ENCODE peak calls at places on chromosome 2, in five cellular contexts. One of them, this sample, is unnamed.

GRCh38 chr2:43559391-43560230 is 36.2 kb downstream of the THADA start:
- DNase-seq in MM.1S: peak
- DNase-seq in mammary epithelial cell: no peak
- DNase-seq in fibroblast of pulmonary artery: no peak
- DNase-seq in IMR-90: no peak
- DNase-seq in this sample: no peak

GRCh38 chr2:216691210-216691741 is 4.1 kb downstream of the IGFBP5 start:
- DNase-seq in MM.1S: peak
- DNase-seq in mammary epithelial cell: peak
- DNase-seq in fibroblast of pulmonary artery: peak
- DNase-seq in IMR-90: peak
- DNase-seq in this sample: peak

GRCh38 chr2:41495050-41495449 is 552.8 kb upstream of the PKDCC start:
- DNase-seq in MM.1S: no peak
- DNase-seq in mammary epithelial cell: peak
- DNase-seq in fibroblast of pulmonary artery: no peak
- DNase-seq in IMR-90: no peak
- DNase-seq in this sample: no peak

GRCh38 chr2:167451496-167452289 is 563.4 kb downstream of the XIRP2 start:
- DNase-seq in MM.1S: peak
- DNase-seq in mammary epithelial cell: no peak
- DNase-seq in fibroblast of pulmonary artery: no peak
- DNase-seq in IMR-90: no peak
- DNase-seq in this sample: peak

GRCh38 chr2:37982847-37983246 is 57.8 kb downstream of the RMDN2 start:
- DNase-seq in MM.1S: no peak
- DNase-seq in mammary epithelial cell: no peak
- DNase-seq in fibroblast of pulmonary artery: no peak
- DNase-seq in IMR-90: no peak
- DNase-seq in this sample: no peak

GRCh38 chr2:43307046-43307445 is 80.6 kb upstream of the ZFP36L2 start:
- DNase-seq in MM.1S: no peak
- DNase-seq in mammary epithelial cell: no peak
- DNase-seq in fibroblast of pulmonary artery: peak
- DNase-seq in IMR-90: no peak
- DNase-seq in this sample: peak

GRCh38 chr2:235634435-235635152 is 140.8 kb downstream of the AGAP1 start:
- DNase-seq in MM.1S: no peak
- DNase-seq in mammary epithelial cell: no peak
- DNase-seq in fibroblast of pulmonary artery: no peak
- DNase-seq in IMR-90: peak
- DNase-seq in this sample: peak

GRCh38 chr2:180776924-180777323 is 203.5 kb upstream of the UBE2E3 start:
- DNase-seq in MM.1S: no peak
- DNase-seq in mammary epithelial cell: peak
- DNase-seq in fibroblast of pulmonary artery: peak
- DNase-seq in IMR-90: peak
- DNase-seq in this sample: peak

GRCh38 chr2:223784221-223784772 is 53.1 kb downstream of the AP1S3 start:
- DNase-seq in MM.1S: no peak
- DNase-seq in mammary epithelial cell: no peak
- DNase-seq in fibroblast of pulmonary artery: no peak
- DNase-seq in IMR-90: no peak
- DNase-seq in this sample: no peak

GRCh38 chr2:30798536-30798991 is 8.7 kb downstream of the CAPN13 start:
- DNase-seq in MM.1S: no peak
- DNase-seq in mammary epithelial cell: no peak
- DNase-seq in fibroblast of pulmonary artery: no peak
- DNase-seq in IMR-90: no peak
- DNase-seq in this sample: no peak

GRCh38 chr2:175355246-175355645 is 173.7 kb upstream of the ATP5MC3 start:
- DNase-seq in MM.1S: no peak
- DNase-seq in mammary epithelial cell: no peak
- DNase-seq in fibroblast of pulmonary artery: no peak
- DNase-seq in IMR-90: no peak
- DNase-seq in this sample: no peak
- H3K4me3 ChIP-seq in MM.1S: no peak
- H3K4me3 ChIP-seq in mammary epithelial cell: no peak
- H3K4me3 ChIP-seq in fibroblast of pulmonary artery: no peak
- H3K4me3 ChIP-seq in IMR-90: no peak
- H3K4me3 ChIP-seq in this sample: no peak

GRCh38 chr2:148918554-148918953 is 43.5 kb downstream of the KIF5C start:
- DNase-seq in MM.1S: no peak
- DNase-seq in mammary epithelial cell: no peak
- DNase-seq in fibroblast of pulmonary artery: no peak
- DNase-seq in IMR-90: no peak
- DNase-seq in this sample: no peak
- TF ChIP-seq CTCF in MM.1S: no peak
- TF ChIP-seq CTCF in mammary epithelial cell: no peak
- TF ChIP-seq CTCF in fibroblast of pulmonary artery: no peak
- TF ChIP-seq CTCF in IMR-90: no peak
- TF ChIP-seq CTCF in this sample: no peak

GRCh38 chr2:63048367-63049171 is 2.1 kb upstream of the OTX1 start:
- DNase-seq in MM.1S: no peak
- DNase-seq in mammary epithelial cell: no peak
- DNase-seq in fibroblast of pulmonary artery: no peak
- DNase-seq in IMR-90: no peak
- DNase-seq in this sample: no peak
- H3K4me3 ChIP-seq in MM.1S: no peak
- H3K4me3 ChIP-seq in mammary epithelial cell: no peak
- H3K4me3 ChIP-seq in fibroblast of pulmonary artery: no peak
- H3K4me3 ChIP-seq in IMR-90: no peak
- H3K4me3 ChIP-seq in this sample: no peak

GRCh38 chr2:158747346-158747745 is 47.8 kb upstream of the DAPL1 start:
- DNase-seq in MM.1S: no peak
- DNase-seq in mammary epithelial cell: no peak
- DNase-seq in fibroblast of pulmonary artery: no peak
- DNase-seq in IMR-90: no peak
- DNase-seq in this sample: no peak

GRCh38 chr2:158746488-158746887 is 48.6 kb upstream of the DAPL1 start:
- DNase-seq in MM.1S: no peak
- DNase-seq in mammary epithelial cell: no peak
- DNase-seq in fibroblast of pulmonary artery: no peak
- DNase-seq in IMR-90: no peak
- DNase-seq in this sample: no peak

GRCh38 chr2:158745067-158745865 is 49.9 kb upstream of the DAPL1 start:
- DNase-seq in MM.1S: peak
- DNase-seq in mammary epithelial cell: peak
- DNase-seq in fibroblast of pulmonary artery: peak
- DNase-seq in IMR-90: peak
- DNase-seq in this sample: peak

GRCh38 chr2:158743899-158744298 is 51.2 kb upstream of the DAPL1 start:
- DNase-seq in MM.1S: no peak
- DNase-seq in mammary epithelial cell: no peak
- DNase-seq in fibroblast of pulmonary artery: no peak
- DNase-seq in IMR-90: no peak
- DNase-seq in this sample: no peak

DNA sequence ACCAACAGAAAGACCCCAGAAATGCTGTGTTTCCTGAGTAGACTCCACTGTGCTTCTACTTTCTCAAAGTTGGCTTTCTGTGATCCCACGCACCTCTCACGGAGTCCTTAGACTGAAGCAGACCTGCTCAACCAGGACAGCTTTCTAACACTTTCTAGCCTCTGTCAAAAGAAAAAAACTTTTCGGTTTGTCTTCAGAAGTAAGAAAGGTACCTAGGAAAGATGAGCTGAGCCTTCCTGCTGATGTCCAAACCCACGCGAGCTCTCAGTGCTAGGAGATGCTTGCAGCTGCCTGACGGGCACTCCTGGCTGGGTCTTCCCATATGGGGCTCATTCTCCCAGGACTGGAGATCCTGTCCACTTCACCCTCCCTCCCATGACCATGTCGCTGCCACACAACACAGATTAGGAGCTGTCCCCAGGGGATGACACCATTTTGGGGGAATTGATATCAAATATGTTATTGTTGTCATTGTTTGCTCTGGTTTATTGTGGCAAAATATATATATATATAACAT is 49.2 kb upstream of the DAPL1 start:
- DNase-seq in MM.1S: no peak
- DNase-seq in mammary epithelial cell: no peak
- DNase-seq in fibroblast of pulmonary artery: no peak
- DNase-seq in IMR-90: no peak
- DNase-seq in this sample: no peak
- TF ChIP-seq CTCF in MM.1S: no peak
- TF ChIP-seq CTCF in mammary epithelial cell: no peak
- TF ChIP-seq CTCF in fibroblast of pulmonary artery: no peak
- TF ChIP-seq CTCF in IMR-90: no peak
- TF ChIP-seq CTCF in this sample: no peak

GRCh38 chr2:101300164-101300563 is 8.3 kb downstream of the RNF149 start:
- DNase-seq in MM.1S: no peak
- DNase-seq in mammary epithelial cell: no peak
- DNase-seq in fibroblast of pulmonary artery: no peak
- DNase-seq in IMR-90: no peak
- DNase-seq in this sample: no peak

GRCh38 chr2:101299601-101300000 is 8.9 kb downstream of the RNF149 start:
- DNase-seq in MM.1S: no peak
- DNase-seq in mammary epithelial cell: no peak
- DNase-seq in fibroblast of pulmonary artery: no peak
- DNase-seq in IMR-90: no peak
- DNase-seq in this sample: no peak

GRCh38 chr2:101303688-101304087 is 4.8 kb downstream of the RNF149 start:
- DNase-seq in MM.1S: no peak
- DNase-seq in mammary epithelial cell: no peak
- DNase-seq in fibroblast of pulmonary artery: no peak
- DNase-seq in IMR-90: no peak
- DNase-seq in this sample: no peak

GRCh38 chr2:101305044-101305443 is 3.5 kb downstream of the RNF149 start:
- DNase-seq in MM.1S: no peak
- DNase-seq in mammary epithelial cell: no peak
- DNase-seq in fibroblast of pulmonary artery: no peak
- DNase-seq in IMR-90: no peak
- DNase-seq in this sample: no peak

DNA sequence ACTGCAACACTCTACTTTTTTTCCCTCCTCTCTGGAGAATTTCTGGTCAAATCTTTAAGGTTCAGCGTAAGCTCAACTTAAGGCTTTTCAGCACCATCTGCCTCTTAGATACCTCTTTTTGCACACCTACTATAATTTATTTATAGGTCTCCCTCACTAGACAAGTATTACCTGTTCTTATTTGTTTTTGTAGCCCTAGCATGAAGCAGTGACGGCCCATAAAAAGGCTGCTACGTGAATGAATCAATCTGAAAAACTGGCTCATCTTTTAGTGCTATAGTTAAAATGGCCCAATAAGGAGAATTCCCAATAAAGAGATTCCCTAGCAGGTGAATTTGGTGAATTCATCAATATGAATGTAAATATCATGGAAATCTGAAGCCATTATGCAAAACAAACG is 6.5 kb downstream of the RNF149 start:
- DNase-seq in MM.1S: no peak
- DNase-seq in mammary epithelial cell: no peak
- DNase-seq in fibroblast of pulmonary artery: no peak
- DNase-seq in IMR-90: no peak
- DNase-seq in this sample: no peak
- H3K4me3 ChIP-seq in MM.1S: no peak
- H3K4me3 ChIP-seq in mammary epithelial cell: no peak
- H3K4me3 ChIP-seq in fibroblast of pulmonary artery: no peak
- H3K4me3 ChIP-seq in IMR-90: no peak
- H3K4me3 ChIP-seq in this sample: no peak

DNA sequence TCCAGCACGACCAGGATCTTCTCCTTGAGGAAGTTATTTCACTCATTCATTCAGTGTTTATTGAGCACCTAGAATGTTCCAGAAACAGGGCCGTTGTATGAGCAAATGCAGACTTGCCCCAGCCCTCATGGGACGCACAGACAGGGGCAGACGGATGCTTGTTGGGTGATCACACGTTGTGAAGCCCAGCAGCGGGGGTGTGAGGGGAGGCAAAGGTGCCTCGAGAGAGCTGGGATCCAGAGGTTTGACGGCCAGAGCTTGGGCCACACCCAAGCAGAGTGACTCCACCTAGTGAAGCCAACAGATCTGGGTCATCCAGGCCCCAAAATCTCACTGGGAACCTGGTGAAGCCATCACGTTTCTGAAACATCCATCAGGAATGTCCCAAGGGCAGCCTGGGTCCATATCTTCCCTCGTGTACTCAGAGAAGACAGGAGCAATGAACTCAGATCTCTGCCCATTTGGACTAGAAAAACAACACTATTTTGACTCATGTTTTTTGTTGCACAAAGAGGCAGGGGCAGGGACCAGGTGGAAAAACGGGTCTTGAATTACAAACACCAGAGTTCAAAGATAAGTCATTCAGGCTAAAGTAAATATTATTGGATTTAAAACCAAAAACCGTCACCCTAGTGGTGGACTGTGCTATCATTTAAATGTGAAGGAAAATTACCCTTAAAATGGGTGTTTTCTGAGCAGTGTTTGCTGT is 54.9 kb upstream of the RBM44 start:
- DNase-seq in MM.1S: no peak
- DNase-seq in mammary epithelial cell: peak
- DNase-seq in fibroblast of pulmonary artery: peak
- DNase-seq in IMR-90: peak
- DNase-seq in this sample: no peak
- TF ChIP-seq CTCF in MM.1S: no peak
- TF ChIP-seq CTCF in mammary epithelial cell: no peak
- TF ChIP-seq CTCF in fibroblast of pulmonary artery: peak
- TF ChIP-seq CTCF in IMR-90: peak
- TF ChIP-seq CTCF in this sample: no peak

This sample was measured in cardiac fibroblast.